ENCODE peak calls at places on chromosomes 4 and X, in seven cellular contexts. One of them, this sample, is unnamed.

GRCh38 chrX:15447985-15448639 is 45.0 kb downstream of the PIR start:
- DNase-seq in IMR-90: peak; percentile 54
- DNase-seq in trophoblast cell: no peak
- DNase-seq in H9: no peak
- DNase-seq in mesendoderm: no peak
- DNase-seq in neuronal stem cell: peak; percentile 8
- DNase-seq in H1: no peak
- DNase-seq in this sample: peak; percentile 1

GRCh38 chr4:122963222-122963621 is 40.8 kb upstream of the NUDT6 start:
- DNase-seq in mesendoderm: no peak
- DNase-seq in neuronal stem cell: no peak
- DNase-seq in H1: no peak
- DNase-seq in H9: no peak
- DNase-seq in IMR-90: peak; percentile 45
- DNase-seq in trophoblast cell: no peak
- DNase-seq in this sample: peak; percentile 60

GRCh38 chr4:159150838-159151390 is 48.0 kb downstream of the RAPGEF2 start:
- DNase-seq in neuronal stem cell: no peak
- DNase-seq in H1: no peak
- DNase-seq in IMR-90: no peak
- DNase-seq in H9: no peak
- DNase-seq in trophoblast cell: peak; percentile 60
- DNase-seq in mesendoderm: peak; percentile 43
- DNase-seq in this sample: no peak

GRCh38 chr4:3013323-3013722 is 50.0 kb downstream of the GRK4 start:
- DNase-seq in H9: no peak
- DNase-seq in trophoblast cell: no peak
- DNase-seq in IMR-90: no peak
- DNase-seq in neuronal stem cell: no peak
- DNase-seq in mesendoderm: no peak
- DNase-seq in H1: no peak
- DNase-seq in this sample: no peak

GRCh38 chr4:181234951-181235350 is 1008.3 kb upstream of the TENM3 start:
- DNase-seq in H9: no peak
- DNase-seq in mesendoderm: no peak
- DNase-seq in neuronal stem cell: no peak
- DNase-seq in IMR-90: no peak
- DNase-seq in trophoblast cell: no peak
- DNase-seq in H1: no peak
- DNase-seq in this sample: no peak

GRCh38 chrX:7062276-7062675 is 85.2 kb upstream of the STS start:
- DNase-seq in IMR-90: peak; percentile 66
- DNase-seq in H9: no peak
- DNase-seq in mesendoderm: no peak
- DNase-seq in trophoblast cell: no peak
- DNase-seq in neuronal stem cell: no peak
- DNase-seq in H1: no peak
- DNase-seq in this sample: peak; percentile 16

GRCh38 chr4:34615315-34615714 is 1629.0 kb downstream of the ARAP2 start:
- DNase-seq in trophoblast cell: no peak
- DNase-seq in mesendoderm: no peak
- DNase-seq in H1: no peak
- DNase-seq in neuronal stem cell: no peak
- DNase-seq in H9: no peak
- DNase-seq in IMR-90: no peak
- DNase-seq in this sample: no peak

GRCh38 chr4:152680988-152681731 is 1.4 kb upstream of the TMEM154 start:
- DNase-seq in mesendoderm: peak; percentile 93
- DNase-seq in H1: no peak
- DNase-seq in H9: no peak
- DNase-seq in trophoblast cell: no peak
- DNase-seq in neuronal stem cell: no peak
- DNase-seq in IMR-90: peak; percentile 59
- DNase-seq in this sample: peak; percentile 93

GRCh38 chr4:73661646-73662119 is 41.4 kb upstream of the RASSF6 start:
- DNase-seq in neuronal stem cell: no peak
- DNase-seq in trophoblast cell: peak; percentile 34
- DNase-seq in mesendoderm: peak; percentile 11
- DNase-seq in H9: no peak
- DNase-seq in H1: no peak
- DNase-seq in IMR-90: peak; percentile 99
- DNase-seq in this sample: peak; percentile 94

GRCh38 chr4:125650557-125650956 is 335.8 kb downstream of the FAT4 start:
- DNase-seq in IMR-90: peak; percentile 35
- DNase-seq in neuronal stem cell: no peak
- DNase-seq in trophoblast cell: no peak
- DNase-seq in H9: no peak
- DNase-seq in mesendoderm: no peak
- DNase-seq in H1: no peak
- DNase-seq in this sample: no peak

GRCh38 chrX:77561372-77561771 is 114.2 kb downstream of the FGF16 start:
- DNase-seq in mesendoderm: no peak
- DNase-seq in H1: no peak
- DNase-seq in neuronal stem cell: no peak
- DNase-seq in IMR-90: no peak
- DNase-seq in H9: no peak
- DNase-seq in trophoblast cell: no peak
- DNase-seq in this sample: no peak

GRCh38 chr4:134200811-134201215 is 776 bp downstream of the PABPC4L start:
- DNase-seq in IMR-90: no peak
- DNase-seq in neuronal stem cell: no peak
- DNase-seq in trophoblast cell: no peak
- DNase-seq in mesendoderm: no peak
- DNase-seq in H9: peak; percentile 28
- DNase-seq in H1: no peak
- DNase-seq in this sample: no peak

GRCh38 chr4:40870076-40870624 is 120.4 kb downstream of the NSUN7 start:
- DNase-seq in trophoblast cell: no peak
- DNase-seq in H1: no peak
- DNase-seq in H9: no peak
- DNase-seq in mesendoderm: no peak
- DNase-seq in IMR-90: no peak
- DNase-seq in neuronal stem cell: no peak
- DNase-seq in this sample: no peak

GRCh38 chrX:136250191-136251041 is 784 bp downstream of the MAP7D3 start:
- DNase-seq in H1: peak; percentile 49
- DNase-seq in trophoblast cell: peak; percentile 77
- DNase-seq in neuronal stem cell: no peak
- DNase-seq in IMR-90: no peak
- DNase-seq in mesendoderm: peak; percentile 41
- DNase-seq in H9: no peak
- DNase-seq in this sample: peak; percentile 59

GRCh38 chrX:69740317-69740716 is 124.4 kb downstream of the EDA start:
- DNase-seq in H9: no peak
- DNase-seq in H1: no peak
- DNase-seq in neuronal stem cell: no peak
- DNase-seq in IMR-90: no peak
- DNase-seq in mesendoderm: peak; percentile 1
- DNase-seq in trophoblast cell: no peak
- DNase-seq in this sample: no peak

GRCh38 chr4:94635172-94635571 is 122.6 kb upstream of the BMPR1B start:
- DNase-seq in H1: no peak
- DNase-seq in H9: no peak
- DNase-seq in mesendoderm: peak; percentile 22
- DNase-seq in IMR-90: peak; percentile 53
- DNase-seq in trophoblast cell: peak; percentile 32
- DNase-seq in neuronal stem cell: no peak
- DNase-seq in this sample: peak; percentile 71

GRCh38 chrX:21725498-21725897 is 32.4 kb downstream of the SMPX start:
- DNase-seq in mesendoderm: peak; percentile 54
- DNase-seq in trophoblast cell: peak; percentile 57
- DNase-seq in H1: no peak
- DNase-seq in H9: no peak
- DNase-seq in IMR-90: peak; percentile 60
- DNase-seq in neuronal stem cell: no peak
- DNase-seq in this sample: peak; percentile 10

GRCh38 chr4:17613761-17614415 is 553 bp upstream of the MED28 start:
- DNase-seq in IMR-90: peak; percentile 87
- DNase-seq in H1: peak; percentile 54
- DNase-seq in trophoblast cell: peak; percentile 95
- DNase-seq in H9: no peak
- DNase-seq in neuronal stem cell: peak; percentile 3
- DNase-seq in mesendoderm: no peak
- DNase-seq in this sample: peak; percentile 93

GRCh38 chr4:19224820-19225219 is 1026.9 kb upstream of the SLIT2 start:
- DNase-seq in H1: no peak
- DNase-seq in mesendoderm: peak; percentile 25
- DNase-seq in H9: no peak
- DNase-seq in IMR-90: peak; percentile 42
- DNase-seq in trophoblast cell: peak; percentile 74
- DNase-seq in neuronal stem cell: no peak
- DNase-seq in this sample: peak; percentile 38

GRCh38 chr4:99078931-99079624 is 9.5 kb downstream of the ADH5 start:
- DNase-seq in H1: no peak
- DNase-seq in mesendoderm: no peak
- DNase-seq in H9: no peak
- DNase-seq in trophoblast cell: no peak
- DNase-seq in neuronal stem cell: no peak
- DNase-seq in IMR-90: no peak
- DNase-seq in this sample: no peak

GRCh38 chr4:120922390-120923200 is at the start of gene PRDM5:
- DNase-seq in neuronal stem cell: peak; percentile 64
- DNase-seq in IMR-90: peak; percentile 40
- DNase-seq in H9: peak; percentile 78
- DNase-seq in trophoblast cell: peak; percentile 71
- DNase-seq in mesendoderm: peak; percentile 76
- DNase-seq in H1: peak; percentile 87
- DNase-seq in this sample: peak; percentile 60

GRCh38 chrX:3326721-3327120 is 19.7 kb downstream of the MXRA5 start:
- DNase-seq in H1: no peak
- DNase-seq in neuronal stem cell: no peak
- DNase-seq in IMR-90: peak; percentile 10
- DNase-seq in trophoblast cell: no peak
- DNase-seq in mesendoderm: peak; percentile 1
- DNase-seq in H9: no peak
- DNase-seq in this sample: peak; percentile 31

GRCh38 chrX:10939384-10939783 is 171.7 kb upstream of the HCCS start:
- DNase-seq in neuronal stem cell: no peak
- DNase-seq in IMR-90: peak; percentile 16
- DNase-seq in H9: no peak
- DNase-seq in H1: no peak
- DNase-seq in mesendoderm: no peak
- DNase-seq in trophoblast cell: peak; percentile 20
- DNase-seq in this sample: no peak

GRCh38 chrX:12709047-12709446 is 82.2 kb upstream of the PRPS2 start:
- DNase-seq in neuronal stem cell: no peak
- DNase-seq in trophoblast cell: no peak
- DNase-seq in H1: no peak
- DNase-seq in IMR-90: no peak
- DNase-seq in mesendoderm: no peak
- DNase-seq in H9: peak; percentile 72
- DNase-seq in this sample: no peak

GRCh38 chrX:11334165-11334564 is 41.0 kb downstream of the AMELX start:
- DNase-seq in H1: no peak
- DNase-seq in neuronal stem cell: no peak
- DNase-seq in mesendoderm: no peak
- DNase-seq in IMR-90: peak; percentile 38
- DNase-seq in H9: no peak
- DNase-seq in trophoblast cell: peak; percentile 78
- DNase-seq in this sample: no peak

DNA sequence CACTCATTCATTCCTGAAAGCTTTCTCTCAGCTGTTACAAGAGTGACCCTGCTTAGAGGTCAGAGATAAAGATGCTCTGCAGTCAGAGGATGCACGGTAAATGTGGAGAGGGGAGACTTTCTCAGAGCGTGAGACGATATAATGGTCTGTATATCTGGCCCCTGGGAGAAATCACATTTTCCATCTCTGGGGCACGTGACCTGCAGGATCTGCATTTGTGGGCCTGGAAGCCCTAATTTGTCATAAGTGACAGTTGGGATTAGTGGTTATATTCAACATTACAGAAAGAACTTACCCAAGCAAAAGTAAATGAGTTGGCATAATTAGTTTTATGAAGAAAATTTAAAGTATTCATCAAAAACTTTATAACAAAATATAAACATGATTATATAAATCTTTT is 125.7 kb upstream of the TTC29 start:
- DNase-seq in neuronal stem cell: no peak
- DNase-seq in H1: no peak
- DNase-seq in trophoblast cell: no peak
- DNase-seq in mesendoderm: no peak
- DNase-seq in H9: no peak
- DNase-seq in IMR-90: no peak
- DNase-seq in this sample: no peak
- H4K8ac ChIP-seq in neuronal stem cell: no peak overlapping the region
- H4K8ac ChIP-seq in H1: no peak overlapping the region
- H4K8ac ChIP-seq in trophoblast cell: no peak overlapping the region
- H4K8ac ChIP-seq in mesendoderm: no peak overlapping the region
- H4K8ac ChIP-seq in H9: no peak overlapping the region
- H4K8ac ChIP-seq in IMR-90: no peak overlapping the region
- H4K8ac ChIP-seq in this sample: no peak overlapping the region

GRCh38 chrX:20016618-20016945 is 25.7 kb upstream of the BCLAF3 start:
- DNase-seq in H1: no peak
- DNase-seq in trophoblast cell: no peak
- DNase-seq in IMR-90: no peak
- DNase-seq in neuronal stem cell: no peak
- DNase-seq in H9: no peak
- DNase-seq in mesendoderm: no peak
- DNase-seq in this sample: no peak

GRCh38 chrX:20011608-20012007 is 20.7 kb upstream of the BCLAF3 start:
- DNase-seq in trophoblast cell: peak; percentile 17
- DNase-seq in H1: no peak
- DNase-seq in IMR-90: no peak
- DNase-seq in H9: no peak
- DNase-seq in mesendoderm: no peak
- DNase-seq in neuronal stem cell: no peak
- DNase-seq in this sample: no peak

GRCh38 chrX:20019672-20020365 is 29.0 kb upstream of the BCLAF3 start:
- DNase-seq in H1: no peak
- DNase-seq in neuronal stem cell: no peak
- DNase-seq in trophoblast cell: peak; percentile 52
- DNase-seq in mesendoderm: peak; percentile 51
- DNase-seq in H9: no peak
- DNase-seq in IMR-90: no peak
- DNase-seq in this sample: no peak

GRCh38 chrX:20015422-20015821 is 24.6 kb upstream of the BCLAF3 start:
- DNase-seq in H1: no peak
- DNase-seq in mesendoderm: no peak
- DNase-seq in H9: no peak
- DNase-seq in IMR-90: no peak
- DNase-seq in trophoblast cell: no peak
- DNase-seq in neuronal stem cell: no peak
- DNase-seq in this sample: no peak

GRCh38 chrX:20015945-20016617 is 25.2 kb upstream of the BCLAF3 start:
- DNase-seq in IMR-90: no peak
- DNase-seq in neuronal stem cell: no peak
- DNase-seq in mesendoderm: no peak
- DNase-seq in H9: no peak
- DNase-seq in trophoblast cell: no peak
- DNase-seq in H1: no peak
- DNase-seq in this sample: no peak
- H3K4ac ChIP-seq in IMR-90: no peak overlapping the region
- H3K4ac ChIP-seq in neuronal stem cell: no peak overlapping the region
- H3K4ac ChIP-seq in mesendoderm: no peak overlapping the region
- H3K4ac ChIP-seq in H9: no peak overlapping the region
- H3K4ac ChIP-seq in trophoblast cell: no peak overlapping the region
- H3K4ac ChIP-seq in H1: no peak overlapping the region
- H3K4ac ChIP-seq in this sample: no peak overlapping the region

GRCh38 chr4:150217192-150217591 is 138.9 kb downstream of the DCLK2 start:
- DNase-seq in mesendoderm: peak; percentile 65
- DNase-seq in neuronal stem cell: peak; percentile 23
- DNase-seq in IMR-90: peak; percentile 87
- DNase-seq in trophoblast cell: peak; percentile 18
- DNase-seq in H9: no peak
- DNase-seq in H1: no peak
- DNase-seq in this sample: peak; percentile 58
- H4K8ac ChIP-seq in mesendoderm: no peak overlapping the region
- H4K8ac ChIP-seq in neuronal stem cell: no peak overlapping the region
- H4K8ac ChIP-seq in IMR-90: peak overlapping the region; percentile 65
- H4K8ac ChIP-seq in trophoblast cell: no peak overlapping the region
- H4K8ac ChIP-seq in H9: no peak overlapping the region
- H4K8ac ChIP-seq in H1: no peak overlapping the region
- H4K8ac ChIP-seq in this sample: no peak overlapping the region

GRCh38 chrX:72295745-72296144 is 10.0 kb downstream of the CITED1 start:
- DNase-seq in trophoblast cell: no peak
- DNase-seq in H9: no peak
- DNase-seq in mesendoderm: no peak
- DNase-seq in IMR-90: no peak
- DNase-seq in H1: no peak
- DNase-seq in neuronal stem cell: no peak
- DNase-seq in this sample: no peak
- H3K4ac ChIP-seq in trophoblast cell: no peak overlapping the region
- H3K4ac ChIP-seq in H9: no peak overlapping the region
- H3K4ac ChIP-seq in mesendoderm: no peak overlapping the region
- H3K4ac ChIP-seq in IMR-90: no peak overlapping the region
- H3K4ac ChIP-seq in H1: no peak overlapping the region
- H3K4ac ChIP-seq in neuronal stem cell: no peak overlapping the region
- H3K4ac ChIP-seq in this sample: no peak overlapping the region